ENCODE peak calls at places on chromosomes 13 and 19, in seven cellular contexts. R, F, U, O, X, Y and C are unnamed samples.

GRCh38 chr13:44854264-44855060 is 134.8 kb downstream of the NUFIP1 start:
- DNase-seq in F (no peak), X (no peak), R (peak), Y (no peak), U (no peak), O (no peak), C (no peak)

GRCh38 chr19:13974073-13974472 is 21.8 kb downstream of the DCAF15 start:
- DNase-seq in F (no peak), U (no peak), R (no peak), O (no peak), X (no peak), Y (no peak), C (no peak)

GRCh38 chr13:51636349-51636890 is 52.2 kb downstream of the WDFY2 start:
- DNase-seq in U (no peak), R (no peak), X (no peak), O (no peak), F (no peak), Y (no peak), C (no peak)

GRCh38 chr19:3458229-3458555 is 22.1 kb downstream of the SMIM24 start:
- DNase-seq in X (peak), O (no peak), R (no peak), U (no peak), Y (peak), F (no peak), C (no peak)

GRCh38 chr13:71252191-71252704 is 614.8 kb downstream of the DACH1 start:
- DNase-seq in X (peak), O (no peak), F (no peak), R (no peak), Y (no peak), U (no peak), C (no peak)

GRCh38 chr19:39557791-39558622 is 18.0 kb upstream of the EID2 start:
- DNase-seq in F (no peak), O (peak), X (no peak), U (no peak), R (no peak), Y (no peak), C (no peak)

GRCh38 chr13:53250272-53250875 is 221.8 kb downstream of the OLFM4 start:
- DNase-seq in X (peak), Y (peak), O (peak), F (peak), R (no peak), U (no peak), C (peak)

GRCh38 chr13:88074794-88075509 is 403.8 kb downstream of the SLITRK5 start:
- DNase-seq in X (peak), R (no peak), Y (no peak), U (no peak), O (no peak), F (no peak), C (no peak)

GRCh38 chr19:6126335-6126974 is 9.0 kb upstream of the ACSBG2 start:
- DNase-seq in U (no peak), Y (peak), R (no peak), X (peak), F (no peak), O (peak), C (peak)

GRCh38 chr13:111295896-111296295 is 24.5 kb upstream of the TEX29 start:
- DNase-seq in O (no peak), F (no peak), X (no peak), Y (no peak), U (no peak), R (no peak), C (no peak)

GRCh38 chr13:103187621-103188020 is 121.4 kb upstream of the SLC10A2 start:
- DNase-seq in O (no peak), Y (no peak), X (no peak), F (no peak), R (no peak), U (no peak), C (no peak)

GRCh38 chr13:103184413-103184812 is 118.2 kb upstream of the SLC10A2 start:
- DNase-seq in Y (no peak), F (no peak), O (no peak), U (no peak), R (no peak), X (no peak), C (no peak)

GRCh38 chr13:103190841-103191240 is 124.6 kb upstream of the SLC10A2 start:
- DNase-seq in O (no peak), R (no peak), F (no peak), X (no peak), U (no peak), Y (no peak), C (no peak)

GRCh38 chr13:103188688-103189326 is 122.6 kb upstream of the SLC10A2 start:
- DNase-seq in X (peak), Y (peak), F (no peak), R (no peak), U (no peak), O (peak), C (no peak)
- TF ChIP-seq CTCF in X (peak), Y (no peak), F (no peak), R (no peak), U (no peak), O (peak), C (peak)

GRCh38 chr13:91185294-91185863 is 162.1 kb upstream of the MIR17HG start:
- DNase-seq in F (no peak), U (no peak), R (no peak), Y (peak), O (peak), X (peak), C (no peak)
- TF ChIP-seq CTCF in F (no peak), U (no peak), R (no peak), Y (peak), O (no peak), X (peak), C (peak)

DNA sequence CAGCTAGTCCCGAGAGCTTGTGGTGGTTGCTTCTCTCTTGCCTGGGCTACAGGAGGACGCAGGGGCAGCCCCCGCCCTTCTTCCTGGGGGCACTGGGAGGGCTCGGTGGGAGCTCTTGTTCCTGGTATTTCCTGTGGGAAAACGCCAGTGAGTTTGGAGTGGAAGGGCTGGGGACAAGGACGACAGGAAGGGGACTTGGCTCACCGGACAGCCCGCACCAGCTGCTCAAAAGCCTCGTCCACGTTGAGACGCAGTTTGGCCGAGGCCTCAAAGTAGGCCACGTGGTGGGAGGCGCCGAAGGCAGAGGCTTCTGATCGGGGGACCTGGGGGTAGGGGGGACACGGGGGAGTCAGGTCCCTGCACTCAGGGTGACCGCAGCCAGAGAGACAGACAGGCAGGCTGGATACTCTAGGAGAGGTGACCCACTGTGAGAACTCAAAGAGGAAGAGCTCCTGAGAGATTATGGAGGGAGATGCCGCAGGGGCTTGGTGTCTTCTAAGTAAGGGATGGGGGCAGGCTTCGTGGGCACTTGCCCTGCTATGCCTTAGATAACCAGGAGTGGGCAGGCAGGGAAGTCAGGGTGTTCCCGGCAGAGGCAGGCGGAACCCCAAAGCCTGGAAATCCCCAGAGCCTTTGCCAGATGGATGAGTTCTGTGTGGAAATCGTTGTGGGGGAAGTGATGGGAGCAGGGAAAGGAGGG is 4.3 kb downstream of the RRAS start:
- DNase-seq in R (peak), F (no peak), O (no peak), U (no peak), X (no peak), Y (no peak), C (no peak)
- TF ChIP-seq CTCF in R (peak), F (peak), O (peak), U (no peak), X (peak), Y (peak), C (no peak)

GRCh38 chr13:36992362-36992761 is 6.8 kb downstream of the ALG5 start:
- DNase-seq in U (no peak), O (no peak), Y (no peak), X (no peak), F (no peak), R (no peak), C (no peak)
- TF ChIP-seq CTCF in U (no peak), O (no peak), Y (no peak), X (no peak), F (no peak), R (no peak), C (no peak)

DNA sequence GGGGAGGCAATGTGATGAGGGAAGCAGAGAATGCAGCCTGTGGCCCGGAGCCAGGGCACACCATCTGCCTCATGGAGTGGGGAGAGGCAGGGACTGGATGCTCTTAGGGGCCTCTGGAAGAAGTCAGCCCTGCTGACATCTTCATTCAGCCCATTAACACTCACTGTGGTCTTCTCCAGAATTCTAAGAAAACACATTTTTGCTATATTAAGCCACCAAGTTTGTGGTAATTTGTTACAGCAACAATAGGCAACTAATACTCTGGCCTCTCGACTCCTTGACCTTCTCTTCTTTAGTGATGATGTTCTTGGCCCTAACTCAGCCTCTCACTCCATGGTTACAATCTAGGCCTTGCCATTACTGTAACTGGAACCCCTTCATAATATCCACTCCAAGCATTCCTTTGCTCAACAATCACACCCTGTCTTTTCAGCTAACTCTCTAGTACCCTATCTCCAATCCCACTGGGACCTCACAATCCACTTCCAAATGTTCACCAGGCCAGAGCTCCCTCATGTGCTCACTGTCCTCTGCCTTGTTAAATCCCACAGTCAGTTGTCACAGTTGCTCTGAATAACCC is 98.5 kb downstream of the MIPEP start:
- DNase-seq in O (peak), X (peak), R (no peak), U (no peak), Y (peak), F (peak), C (no peak)
- TF ChIP-seq CTCF in O (peak), X (no peak), R (no peak), U (no peak), Y (no peak), F (no peak), C (no peak)

DNA sequence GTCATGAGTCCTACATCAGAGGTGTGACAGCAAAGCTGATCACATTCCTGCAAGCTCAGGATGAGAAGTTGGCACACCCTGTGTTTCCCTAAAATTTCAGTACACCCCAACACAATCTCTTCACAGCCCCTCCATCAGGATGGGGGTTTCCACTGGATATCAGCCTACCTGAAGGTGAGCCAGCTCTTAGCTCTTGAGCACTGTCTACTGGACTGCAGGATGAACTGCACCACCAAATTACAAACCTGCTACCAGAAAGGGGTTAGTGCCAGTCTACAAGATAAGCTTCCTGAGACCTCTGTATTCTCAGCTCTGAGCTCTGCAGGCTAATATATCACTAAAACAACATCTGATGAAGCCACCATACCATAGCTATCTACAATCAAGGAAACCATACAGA is 1616.2 kb upstream of the SPRY2 start:
- DNase-seq in U (no peak), Y (no peak), X (no peak), F (no peak), O (no peak), R (no peak), C (peak)
- TF ChIP-seq CTCF in U (no peak), Y (no peak), X (no peak), F (no peak), O (no peak), R (no peak), C (peak)

DNA sequence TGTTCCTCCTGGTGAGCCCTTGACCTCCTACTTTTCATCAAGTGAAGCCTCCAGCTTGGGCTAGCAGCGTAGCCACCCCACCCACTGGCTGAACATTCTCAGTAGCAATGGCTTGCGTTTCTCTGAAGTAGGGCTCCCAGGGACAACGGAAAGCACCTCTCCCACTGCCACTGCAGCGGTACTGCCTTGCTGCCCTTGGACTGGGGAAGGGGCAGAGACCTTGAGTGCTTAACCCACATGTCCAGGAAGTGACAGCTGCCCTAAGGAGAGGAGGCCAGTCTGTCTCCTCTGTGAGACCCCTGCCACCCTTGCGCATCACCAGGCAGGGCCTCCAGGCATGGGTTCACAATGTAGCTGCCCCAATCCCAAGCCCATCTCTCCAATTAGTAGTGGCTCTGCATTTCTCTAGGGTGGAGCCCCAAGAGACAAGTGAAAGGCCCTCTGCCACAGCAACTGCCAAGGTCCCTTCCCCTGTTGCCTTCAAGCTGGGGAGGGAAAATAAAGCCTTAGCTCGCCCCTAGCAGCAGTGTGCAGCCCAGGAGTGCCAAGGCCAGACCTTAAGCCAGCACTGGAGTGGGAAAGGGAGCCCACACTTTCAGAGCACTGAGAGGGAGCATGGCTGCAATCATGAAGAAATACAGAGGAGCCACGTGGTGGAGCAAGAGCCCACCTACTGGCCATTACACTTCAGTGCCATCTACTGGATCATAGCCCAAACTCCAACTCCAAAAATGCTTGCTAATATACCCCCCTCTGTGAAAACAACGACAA is 175.9 kb upstream of the TRPC4 start:
- DNase-seq in U (no peak), O (peak), X (peak), Y (peak), R (no peak), F (no peak), C (no peak)
- TF ChIP-seq CTCF in U (no peak), O (peak), X (peak), Y (peak), R (no peak), F (peak), C (peak)

DNA sequence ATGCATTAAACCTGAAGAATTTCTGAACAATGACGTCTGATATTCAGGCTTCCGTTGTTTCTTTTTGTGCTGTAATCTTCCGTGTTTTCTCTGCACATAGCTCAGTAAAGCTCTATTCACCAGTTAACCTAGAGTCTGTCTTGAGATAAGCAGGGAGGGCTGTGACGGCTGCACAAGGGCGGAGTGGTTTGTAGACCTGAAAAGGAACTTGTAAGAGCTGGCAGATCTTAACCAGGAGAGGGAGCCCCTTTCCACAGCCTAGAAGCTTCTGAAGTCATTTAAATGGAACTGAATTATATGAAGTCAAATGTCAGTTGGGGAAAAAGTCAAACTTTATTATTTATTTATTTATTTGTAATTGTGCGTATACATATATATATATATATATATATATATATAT is 27.5 kb downstream of the DPRX start:
- DNase-seq in R (peak), Y (no peak), U (no peak), F (no peak), X (no peak), O (no peak), C (no peak)
- TF ChIP-seq CTCF in R (no peak), Y (no peak), U (no peak), F (no peak), X (no peak), O (no peak), C (no peak)

GRCh38 chr19:50835785-50836542 is 2.6 kb upstream of the KLK15 start:
- DNase-seq in Y (no peak), X (peak), U (peak), R (peak), F (no peak), O (peak), C (peak)

GRCh38 chr19:50836543-50837195 is 3.3 kb upstream of the KLK15 start:
- DNase-seq in O (no peak), U (peak), X (no peak), F (no peak), R (no peak), Y (no peak), C (peak)

GRCh38 chr19:50839712-50840655 is 6.6 kb upstream of the KLK15 start:
- DNase-seq in O (no peak), U (no peak), F (no peak), Y (no peak), X (no peak), R (no peak), C (no peak)

GRCh38 chr19:50837300-50837699 is 3.9 kb upstream of the KLK15 start:
- DNase-seq in Y (no peak), F (no peak), O (no peak), R (no peak), U (peak), X (no peak), C (no peak)

GRCh38 chr19:50838239-50838638 is 4.9 kb upstream of the KLK15 start:
- DNase-seq in X (no peak), Y (no peak), F (no peak), U (no peak), O (no peak), R (no peak), C (peak)
- TF ChIP-seq CTCF in X (no peak), Y (peak), F (no peak), U (no peak), O (peak), R (no peak), C (peak)